ENCODE peak calls at places on chromosome 19, in eight cellular contexts. Q is right atrium auricular region, X is SJCRH30, P is esophagus squamous epithelium, K is body of pancreas, U is breast epithelium, J is IMR-90, F is ascending aorta. Y is an unnamed sample.

GRCh38 chr19:53795019-53795418 is 29.1 kb downstream of the NLRP12 start:
- DNase-seq in X (no peak), F (no peak), J (no peak), Q (no peak), K (no peak), P (no peak), U (no peak), Y (no peak)

GRCh38 chr19:12838182-12838890 is at the start of gene MAST1:
- DNase-seq in X (peak), K (peak), U (no peak), J (no peak), P (no peak), Q (no peak), F (no peak), Y (no peak)

GRCh38 chr19:2631213-2631821 is 71.2 kb downstream of the GNG7 start:
- DNase-seq in K (no peak), U (no peak), F (no peak), P (no peak), X (no peak), Q (no peak), J (peak), Y (no peak)

GRCh38 chr19:13160557-13160956 is 10.3 kb downstream of the IER2 start:
- DNase-seq in U (no peak), X (no peak), Q (no peak), J (peak), K (peak), F (no peak), P (no peak), Y (no peak)

GRCh38 chr19:12987781-12988180 is 7.5 kb upstream of the NFIX start:
- DNase-seq in J (no peak), Q (no peak), U (no peak), X (no peak), K (no peak), P (no peak), F (no peak), Y (no peak)

GRCh38 chr19:6126335-6126974 is 9.0 kb upstream of the ACSBG2 start:
- DNase-seq in X (peak), K (no peak), F (no peak), P (no peak), U (no peak), Q (no peak), J (peak), Y (peak)

GRCh38 chr19:5145521-5146511 is 176.9 kb downstream of the KDM4B start:
- DNase-seq in U (no peak), X (no peak), J (no peak), Q (no peak), F (no peak), P (no peak), K (no peak), Y (no peak)

GRCh38 chr19:43636121-43636683 is 3.4 kb downstream of the CADM4 start:
- DNase-seq in K (no peak), F (no peak), U (no peak), P (no peak), X (no peak), J (no peak), Q (no peak), Y (no peak)

GRCh38 chr19:47097396-47098217 is 16.0 kb downstream of the ZC3H4 start:
- DNase-seq in J (no peak), F (peak), U (no peak), P (no peak), K (no peak), X (no peak), Q (peak), Y (no peak)

GRCh38 chr19:11145147-11145924 is 10.2 kb downstream of the SPC24 start:
- DNase-seq in U (no peak), X (no peak), P (no peak), Q (no peak), K (no peak), J (no peak), F (no peak), Y (no peak)
- H3K27ac ChIP-seq in U (no peak), X (peak), P (no peak), Q (peak), K (no peak), J (peak), F (peak), Y (peak)

GRCh38 chr19:38583219-38583984 is 34.4 kb downstream of the MAP4K1 start:
- DNase-seq in X (no peak), P (no peak), U (no peak), K (no peak), F (no peak), Q (no peak), J (no peak), Y (no peak)
- H3K27ac ChIP-seq in X (no peak), P (no peak), U (no peak), K (no peak), F (no peak), Q (no peak), J (no peak), Y (no peak)

GRCh38 chr19:45322311-45322710 is 364 bp downstream of the CKM start:
- DNase-seq in X (peak), K (no peak), U (no peak), F (no peak), J (no peak), P (no peak), Q (no peak), Y (no peak)
- H3K27ac ChIP-seq in X (no peak), K (no peak), U (no peak), F (no peak), J (no peak), P (no peak), Q (peak), Y (no peak)

GRCh38 chr19:7995756-7996155 is 9.7 kb downstream of the ELAVL1 start:
- DNase-seq in U (no peak), X (no peak), F (no peak), K (no peak), Q (no peak), P (no peak), J (no peak), Y (no peak)

GRCh38 chr19:7992575-7992974 is 12.9 kb downstream of the ELAVL1 start:
- DNase-seq in X (no peak), F (no peak), Q (no peak), J (no peak), U (no peak), K (no peak), P (no peak), Y (no peak)

GRCh38 chr19:7994114-7994513 is 11.3 kb downstream of the ELAVL1 start:
- DNase-seq in U (no peak), J (no peak), K (no peak), X (no peak), Q (no peak), P (no peak), F (no peak), Y (no peak)

GRCh38 chr19:7993560-7993959 is 11.9 kb downstream of the ELAVL1 start:
- DNase-seq in X (no peak), Q (no peak), U (no peak), K (no peak), P (no peak), J (no peak), F (no peak), Y (no peak)

GRCh38 chr19:7994923-7995682 is 10.3 kb downstream of the ELAVL1 start:
- DNase-seq in J (peak), K (no peak), X (no peak), U (no peak), Q (no peak), P (no peak), F (no peak), Y (no peak)
- H3K27ac ChIP-seq in J (no peak), K (no peak), X (no peak), U (no peak), Q (peak), P (no peak), F (no peak), Y (no peak)

DNA sequence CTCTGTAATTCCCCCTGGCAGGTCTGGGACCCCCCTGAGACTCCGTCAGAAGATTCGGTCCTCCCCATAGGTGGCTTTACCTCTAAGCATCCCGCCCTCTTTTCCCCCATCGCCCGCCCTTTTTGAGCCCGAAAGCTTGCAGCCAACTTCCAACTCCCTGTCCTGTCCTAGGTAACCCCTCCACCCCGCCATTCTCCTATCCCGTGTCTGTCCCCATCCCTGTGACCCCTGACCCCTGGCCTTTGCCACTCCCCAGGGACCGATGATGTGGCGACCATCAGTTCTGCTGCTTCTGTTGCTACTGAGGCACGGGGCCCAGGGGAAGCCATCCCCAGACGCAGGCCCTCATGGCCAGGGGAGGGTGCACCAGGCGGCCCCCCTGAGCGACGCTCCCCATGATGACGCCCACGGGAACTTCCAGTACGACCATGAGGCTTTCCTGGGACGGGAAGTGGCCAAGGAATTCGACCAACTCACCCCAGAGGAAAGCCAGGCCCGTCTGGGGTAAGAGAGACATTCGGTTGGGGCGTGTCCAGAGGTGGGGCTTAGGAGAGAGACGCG is 488 bp downstream of the RCN3 start:
- DNase-seq in K (no peak), J (peak), P (no peak), Q (no peak), X (no peak), U (no peak), F (peak), Y (no peak)
- H3K27ac ChIP-seq in K (no peak), J (peak), P (peak), Q (peak), X (no peak), U (peak), F (peak), Y (no peak)

DNA sequence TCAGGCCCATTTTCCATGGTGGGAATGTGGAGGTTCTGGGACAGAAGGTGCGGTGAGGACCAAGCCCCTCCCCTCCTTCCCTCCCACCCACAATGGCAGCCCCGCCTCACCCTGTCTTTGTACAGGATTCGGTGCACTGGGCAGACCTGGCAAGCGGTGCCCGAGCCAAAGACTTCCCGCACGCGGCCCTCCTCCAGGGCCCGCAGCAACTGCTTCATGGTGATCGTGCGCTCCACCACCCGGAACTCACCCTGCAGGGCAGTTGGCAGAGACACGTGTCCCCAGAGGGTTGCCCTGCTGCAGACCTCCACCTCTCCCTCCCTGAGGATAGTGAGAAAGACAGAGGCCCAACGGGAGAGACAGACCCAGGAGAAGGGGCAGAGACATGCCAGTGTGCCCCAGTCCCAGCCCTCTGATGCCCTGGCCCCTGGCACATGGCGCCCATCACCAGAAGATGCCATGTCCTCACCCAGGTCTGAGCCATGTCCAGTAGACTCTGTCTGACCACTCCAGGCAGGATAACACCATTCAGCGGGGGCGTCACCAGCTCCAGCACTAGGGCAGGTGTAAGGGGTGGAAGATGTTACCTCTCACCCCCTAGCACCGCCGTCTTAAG is 14.3 kb downstream of the BCAT2 start:
- DNase-seq in F (no peak), P (no peak), X (no peak), U (no peak), K (no peak), Q (no peak), J (no peak), Y (no peak)
- H3K27ac ChIP-seq in F (peak), P (peak), X (no peak), U (peak), K (peak), Q (peak), J (no peak), Y (no peak)

DNA sequence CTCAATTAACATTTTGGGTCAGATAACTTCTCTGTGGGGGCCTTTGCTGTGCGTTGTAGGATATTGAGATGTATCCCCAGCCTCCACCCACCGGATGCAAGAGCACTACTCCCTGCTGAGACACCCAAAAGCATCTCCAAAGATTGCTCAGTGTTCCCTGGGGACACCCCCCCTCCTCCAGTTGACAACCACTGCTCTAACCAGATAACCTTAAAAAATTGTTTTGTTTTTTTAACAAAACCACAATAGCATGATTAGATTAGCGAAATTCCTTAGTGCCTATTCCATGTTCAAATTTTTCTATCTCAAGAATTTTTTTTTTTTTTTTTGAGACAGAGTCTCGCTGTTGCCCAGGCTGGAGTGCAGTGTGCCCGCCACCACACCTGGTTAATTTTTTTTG is 2.6 kb upstream of the EPN1 start:
- DNase-seq in F (no peak), U (no peak), P (no peak), Q (no peak), J (peak), K (no peak), X (no peak), Y (no peak)
- H3K27ac ChIP-seq in F (no peak), U (no peak), P (no peak), Q (no peak), J (no peak), K (no peak), X (no peak), Y (peak)

Y was measured in Panc1.